ENCODE peak calls at places on chromosome 12, in six cellular contexts. One of them, this sample, is unnamed.

GRCh38 chr12:104938371-104938770 is 19.7 kb downstream of the SLC41A2 start:
- DNase-seq in mesendoderm: peak
- DNase-seq in RWPE1: no peak
- DNase-seq in amygdala: no peak
- DNase-seq in CD8-positive, alpha-beta T cell: no peak
- DNase-seq in lung microvascular endothelial cell: no peak
- DNase-seq in this sample: no peak

GRCh38 chr12:20370001-20370381 is 1.7 kb downstream of the PDE3A start:
- DNase-seq in amygdala: no peak
- DNase-seq in mesendoderm: peak
- DNase-seq in RWPE1: no peak
- DNase-seq in CD8-positive, alpha-beta T cell: no peak
- DNase-seq in lung microvascular endothelial cell: peak
- DNase-seq in this sample: peak

GRCh38 chr12:54222609-54223008 is 33.8 kb upstream of the SMUG1 start:
- DNase-seq in mesendoderm: no peak
- DNase-seq in CD8-positive, alpha-beta T cell: no peak
- DNase-seq in lung microvascular endothelial cell: peak
- DNase-seq in amygdala: no peak
- DNase-seq in RWPE1: no peak
- DNase-seq in this sample: no peak

GRCh38 chr12:28089363-28089762 is 100.9 kb upstream of the CCDC91 start:
- DNase-seq in RWPE1: peak
- DNase-seq in CD8-positive, alpha-beta T cell: no peak
- DNase-seq in lung microvascular endothelial cell: peak
- DNase-seq in mesendoderm: peak
- DNase-seq in amygdala: no peak
- DNase-seq in this sample: peak

GRCh38 chr12:115895247-115895646 is 382.2 kb downstream of the MED13L start:
- DNase-seq in RWPE1: no peak
- DNase-seq in mesendoderm: peak
- DNase-seq in CD8-positive, alpha-beta T cell: no peak
- DNase-seq in amygdala: no peak
- DNase-seq in lung microvascular endothelial cell: no peak
- DNase-seq in this sample: peak

GRCh38 chr12:110270125-110270962 is 10.7 kb upstream of the ATP2A2 start:
- DNase-seq in RWPE1: peak
- DNase-seq in amygdala: no peak
- DNase-seq in CD8-positive, alpha-beta T cell: no peak
- DNase-seq in mesendoderm: peak
- DNase-seq in lung microvascular endothelial cell: no peak
- DNase-seq in this sample: peak

GRCh38 chr12:19273482-19274330 is 144.2 kb downstream of the PLEKHA5 start:
- DNase-seq in amygdala: no peak
- DNase-seq in RWPE1: peak
- DNase-seq in mesendoderm: peak
- DNase-seq in CD8-positive, alpha-beta T cell: peak
- DNase-seq in lung microvascular endothelial cell: peak
- DNase-seq in this sample: no peak

GRCh38 chr12:47870175-47870781 is 34.5 kb downstream of the VDR start:
- DNase-seq in lung microvascular endothelial cell: peak
- DNase-seq in amygdala: no peak
- DNase-seq in CD8-positive, alpha-beta T cell: no peak
- DNase-seq in RWPE1: no peak
- DNase-seq in mesendoderm: peak
- DNase-seq in this sample: peak

GRCh38 chr12:3122841-3123678 is 45.9 kb downstream of the TSPAN9 start:
- DNase-seq in lung microvascular endothelial cell: peak
- DNase-seq in RWPE1: peak
- DNase-seq in CD8-positive, alpha-beta T cell: no peak
- DNase-seq in amygdala: no peak
- DNase-seq in mesendoderm: peak
- DNase-seq in this sample: peak

GRCh38 chr12:1297206-1297605 is 297.2 kb downstream of the FBXL14 start:
- DNase-seq in mesendoderm: no peak
- DNase-seq in lung microvascular endothelial cell: no peak
- DNase-seq in RWPE1: no peak
- DNase-seq in CD8-positive, alpha-beta T cell: no peak
- DNase-seq in amygdala: no peak
- DNase-seq in this sample: no peak

GRCh38 chr12:130764475-130765185 is 48.5 kb upstream of the RIMBP2 start:
- DNase-seq in amygdala: no peak
- DNase-seq in mesendoderm: peak
- DNase-seq in lung microvascular endothelial cell: peak
- DNase-seq in RWPE1: peak
- DNase-seq in CD8-positive, alpha-beta T cell: no peak
- DNase-seq in this sample: peak